ENCODE peak calls at places on chromosomes 6 and 20, in six cellular contexts. B is upper lobe of right lung; P is CD8-positive, alpha-beta T cell; H is heart left ventricle; Y is IMR-90; W is GM06990. I is an unnamed sample.
A peak's percentile ranks its signal among the peaks of the same experiment; 100 is the strongest.

GRCh38 chr6:72083976-72084375 is 197.6 kb downstream of the RIMS1 start:
- DNase-seq in B (no peak), P (no peak), H (no peak), Y (no peak), W (no peak), I (no peak)

GRCh38 chr6:37920667-37921066 is 101.1 kb downstream of the ZFAND3 start:
- DNase-seq in B (no peak), P (no peak), H (no peak), Y (no peak), W (no peak), I (no peak)

GRCh38 chr20:49854190-49854875 is 41.7 kb downstream of the SLC9A8 start:
- DNase-seq in B (no peak), P (no peak), H (no peak), Y (no peak), W (no peak), I (no peak)

GRCh38 chr20:51318058-51318960 is 224.2 kb downstream of the NFATC2 start:
- DNase-seq in B (peak; percentile 74), P (peak; percentile 43), H (no peak), Y (no peak), W (no peak), I (peak; percentile 78)

GRCh38 chr20:36062799-36063198 is 91.7 kb upstream of the EPB41L1 start:
- DNase-seq in B (no peak), P (no peak), H (no peak), Y (no peak), W (no peak), I (no peak)

GRCh38 chr6:14144678-14145113 is 27.1 kb downstream of the CD83 start:
- DNase-seq in B (peak; percentile 84), P (peak; percentile 75), H (peak; percentile 78), Y (peak; percentile 62), W (peak; percentile 53), I (peak; percentile 71)

GRCh38 chr6:12419626-12420272 is 129.6 kb downstream of the EDN1 start:
- DNase-seq in B (no peak), P (no peak), H (no peak), Y (peak; percentile 20), W (no peak), I (no peak)

GRCh38 chr6:134707342-134707982 is 242.4 kb downstream of the ALDH8A1 start:
- DNase-seq in B (no peak), P (no peak), H (no peak), Y (peak; percentile 66), W (no peak), I (peak; percentile 58)

DNA sequence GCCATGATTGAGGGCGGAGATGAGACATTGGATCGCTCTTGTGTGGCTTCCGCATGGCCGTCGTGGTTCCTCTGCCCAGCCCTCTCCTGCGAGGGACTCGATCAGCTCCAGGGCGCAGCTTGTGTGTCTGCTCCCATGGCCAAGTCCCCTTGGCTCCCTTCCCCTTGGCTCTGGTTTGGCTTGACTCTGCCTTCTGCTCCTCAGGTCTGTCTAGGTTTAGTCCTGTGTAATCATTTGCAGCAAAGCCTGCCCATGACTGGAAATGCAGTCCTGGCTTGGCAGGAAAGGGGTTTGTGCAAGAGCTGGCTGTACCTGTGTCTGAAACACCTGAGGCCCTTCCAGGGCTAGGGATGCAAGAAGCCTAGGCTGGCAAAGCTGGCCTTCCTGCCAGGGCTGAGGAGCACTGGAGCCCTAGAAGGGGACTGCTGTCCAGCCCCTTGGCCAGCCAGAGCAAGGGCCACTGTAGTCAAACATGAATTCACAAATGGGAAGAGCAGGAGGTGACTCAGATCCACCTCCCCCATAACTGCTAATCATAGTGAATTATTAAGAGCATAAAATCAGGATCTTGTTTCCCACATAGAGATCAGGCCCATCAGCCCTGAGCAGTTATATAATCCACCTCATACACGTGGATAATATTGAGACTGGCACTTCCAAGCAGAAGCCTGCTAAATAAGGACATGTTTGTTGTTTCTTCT is 196.8 kb downstream of the FARS2 start:
- DNase-seq in B (peak; percentile 83), P (no peak), H (no peak), Y (no peak), W (no peak), I (peak; percentile 97)
- H3K4me3 ChIP-seq in B (peak overlapping the region; percentile 7), P (no peak overlapping the region), H (no peak overlapping the region), Y (no peak overlapping the region), W (no peak overlapping the region), I (peak overlapping the region; percentile 5)

DNA sequence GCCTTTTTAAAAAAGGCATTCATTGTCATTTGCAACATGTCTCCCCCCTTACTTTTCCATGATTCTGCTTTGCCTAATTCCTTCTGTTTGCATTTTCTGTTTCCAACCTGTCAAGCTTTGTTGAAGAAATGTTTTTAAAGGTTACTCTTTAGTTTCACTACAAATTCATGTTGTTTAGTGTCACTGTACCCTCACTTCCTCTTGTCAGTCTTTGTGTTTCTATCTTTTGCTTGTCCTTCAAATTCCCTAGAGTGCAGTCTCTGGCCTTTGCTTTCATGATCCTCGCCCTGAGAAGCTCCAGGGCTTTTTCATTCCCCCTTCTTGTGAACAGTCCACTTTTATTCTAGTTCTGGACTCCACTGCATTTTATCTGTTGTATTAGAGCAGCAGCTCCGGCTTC is 90.6 kb downstream of the MAP3K4 start:
- DNase-seq in B (no peak), P (no peak), H (no peak), Y (no peak), W (no peak), I (no peak)
- H3K36me3 ChIP-seq in B (peaks cover 87% of the 10 kb centered on the region), P (peaks cover 27% of the 10 kb centered on the region), H (peaks cover 93% of the 10 kb centered on the region), Y (peaks cover 32% of the 10 kb centered on the region), W (peaks cover 8% of the 10 kb centered on the region), I (no peaks in the 10 kb centered on the region)

GRCh38 chr6:55528624-55529023 is 50.4 kb downstream of the HMGCLL1 start:
- DNase-seq in B (no peak), P (no peak), H (no peak), Y (peak; percentile 37), W (peak; percentile 3), I (no peak)
- TF ChIP-seq CTCF in B (no peak), P (no peak), H (no peak), Y (peak; percentile 40), W (peak; percentile 53), I (peak; percentile 17)

GRCh38 chr6:79630883-79631799 is at the start of gene SH3BGRL2:
- DNase-seq in B (peak; percentile 88), P (peak; percentile 14), H (peak; percentile 84), Y (peak; percentile 59), W (peak; percentile 41), I (peak; percentile 87)
- H3K4me3 ChIP-seq in B (peak within 1 kb of the TSS; percentile 73), P (peak within 1 kb of the TSS; percentile 57), H (peak within 1 kb of the TSS; percentile 74), Y (peak within 1 kb of the TSS; percentile 78), W (peak within 1 kb of the TSS; percentile 63), I (peak within 1 kb of the TSS; percentile 78)

DNA sequence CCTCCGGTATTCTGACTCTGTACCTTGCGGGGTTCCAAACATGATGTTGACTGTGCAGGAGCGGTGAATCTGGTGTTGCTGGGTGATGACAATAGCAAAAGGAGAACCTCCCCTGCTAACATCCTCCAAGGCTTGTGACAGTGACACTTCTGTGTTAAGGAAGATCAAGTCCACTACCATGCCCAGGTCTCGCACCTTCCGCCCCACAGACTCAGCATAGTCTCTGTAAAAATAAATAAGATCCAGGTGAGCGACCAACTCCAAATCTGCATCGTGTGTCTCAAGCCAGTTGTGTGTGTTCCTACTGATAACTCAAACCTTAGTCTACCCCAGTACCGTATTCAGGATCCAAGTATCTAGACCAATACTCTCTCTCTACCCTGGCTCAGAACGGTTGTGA is 24.8 kb downstream of the NCOA5 start:
- DNase-seq in B (no peak), P (no peak), H (no peak), Y (no peak), W (no peak), I (no peak)
- H3K36me3 ChIP-seq in B (peaks cover 100% of the 10 kb centered on the region), P (peaks cover 75% of the 10 kb centered on the region), H (peaks cover 95% of the 10 kb centered on the region), Y (peaks cover 60% of the 10 kb centered on the region), W (peaks cover 44% of the 10 kb centered on the region), I (peaks cover 82% of the 10 kb centered on the region)

GRCh38 chr6:115271434-115271833 is 789.3 kb downstream of the FRK start:
- DNase-seq in B (no peak), P (no peak), H (no peak), Y (no peak), W (no peak), I (no peak)
- TF ChIP-seq CTCF in B (no peak), P (no peak), H (no peak), Y (no peak), W (no peak), I (no peak)

DNA sequence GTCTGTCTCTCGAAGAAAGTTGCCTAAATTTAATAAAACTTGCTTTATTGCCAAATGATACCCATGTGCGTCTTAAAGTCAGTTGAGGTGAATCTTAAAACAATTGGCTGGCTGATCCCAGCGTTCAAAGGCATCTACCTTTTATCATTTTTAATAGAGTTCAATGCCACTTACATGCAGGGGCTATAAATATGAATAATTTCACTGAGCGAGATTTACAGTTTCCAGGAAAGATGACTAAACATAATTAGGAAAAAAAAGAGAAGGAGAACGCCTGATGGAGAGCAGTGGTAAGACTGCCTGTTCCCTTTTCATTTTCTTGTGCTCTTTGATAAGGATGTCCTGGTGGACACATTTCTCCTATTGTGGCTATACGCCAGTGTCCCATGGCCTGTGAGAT is 139.9 kb upstream of the SLC22A23 start:
- DNase-seq in B (no peak), P (no peak), H (no peak), Y (no peak), W (no peak), I (no peak)
- H3K4me3 ChIP-seq in B (no peak overlapping the region), P (no peak overlapping the region), H (no peak overlapping the region), Y (no peak overlapping the region), W (no peak overlapping the region), I (no peak overlapping the region)

I was measured in pancreas.